ENCODE peak calls at places on chromosome 12, in four cellular contexts. N is GM12878, F is K562, U is HepG2. B is an unnamed sample.

GRCh38 chr12:50110127-50110761 is 1.8 kb upstream of the COX14 start:
- DNase-seq in N (peak), F (peak), U (peak), B (no peak)

GRCh38 chr12:17276196-17276595 is 670.2 kb upstream of the LMO3 start:
- DNase-seq in U (no peak), F (no peak), N (no peak), B (no peak)

GRCh38 chr12:55132816-55133215 is 6.6 kb downstream of the OR9K2 start:
- DNase-seq in N (no peak), F (no peak), U (no peak), B (no peak)

GRCh38 chr12:105741786-105742566 is 396.8 kb downstream of the NUAK1 start:
- DNase-seq in U (no peak), F (no peak), N (no peak), B (no peak)

GRCh38 chr12:105855691-105856405 is 282.9 kb downstream of the NUAK1 start:
- DNase-seq in F (no peak), N (no peak), U (no peak), B (no peak)

GRCh38 chr12:6135071-6135470 is 10.6 kb upstream of the VWF start:
- DNase-seq in N (no peak), U (no peak), F (no peak), B (no peak)

GRCh38 chr12:102023343-102023930 is 38.4 kb downstream of the WASHC3 start:
- DNase-seq in F (no peak), N (no peak), U (no peak), B (no peak)

GRCh38 chr12:10067942-10068341 is 30.8 kb downstream of the CLEC1A start:
- DNase-seq in N (no peak), F (no peak), U (no peak), B (no peak)

GRCh38 chr12:120670667-120671066 is 16.3 kb upstream of the MLEC start:
- DNase-seq in N (peak), U (no peak), F (no peak), B (no peak)

GRCh38 chr12:2922329-2922728 is 31.6 kb downstream of the TULP3 start:
- DNase-seq in N (no peak), U (no peak), F (no peak), B (no peak)

GRCh38 chr12:47021298-47021697 is 58.1 kb upstream of the PCED1B start:
- DNase-seq in U (peak), N (peak), F (peak), B (no peak)

GRCh38 chr12:114614040-114614439 is 69.9 kb downstream of the TBX3 start:
- DNase-seq in N (no peak), U (no peak), F (no peak), B (no peak)

GRCh38 chr12:2212971-2213869 is 160.4 kb downstream of the CACNA1C start:
- DNase-seq in F (no peak), N (no peak), U (no peak), B (no peak)

GRCh38 chr12:56636118-56636674 is 6.1 kb upstream of the BAZ2A start:
- DNase-seq in N (peak), F (peak), U (peak), B (peak)

GRCh38 chr12:104201238-104202001 is 14.2 kb upstream of the TXNRD1 start:
- DNase-seq in F (peak), U (peak), N (peak), B (peak)

GRCh38 chr12:50677858-50678257 is 86.0 kb upstream of the ATF1 start:
- DNase-seq in U (no peak), F (no peak), N (no peak), B (no peak)

GRCh38 chr12:91985002-91985767 is 160.5 kb downstream of the BTG1 start:
- DNase-seq in U (no peak), F (peak), N (no peak), B (no peak)

GRCh38 chr12:132174015-132174660 is 29.9 kb downstream of the NOC4L start:
- DNase-seq in N (no peak), U (no peak), F (no peak), B (no peak)

GRCh38 chr12:22121224-22121623 is 75.2 kb downstream of the CMAS start:
- DNase-seq in U (peak), N (no peak), F (peak), B (peak)

GRCh38 chr12:50252977-50253376 is 30.3 kb downstream of the LIMA1 start:
- DNase-seq in F (no peak), U (no peak), N (no peak), B (no peak)

GRCh38 chr12:76781321-76781720 is 17.4 kb downstream of the ZDHHC17 start:
- DNase-seq in U (no peak), N (no peak), F (peak), B (no peak)

GRCh38 chr12:47775100-47775911 is 2.3 kb downstream of the SLC48A1 start:
- DNase-seq in N (no peak), F (peak), U (no peak), B (no peak)

GRCh38 chr12:54357802-54358619 is 6.3 kb downstream of the GPR84 start:
- DNase-seq in U (no peak), F (peak), N (peak), B (no peak)

GRCh38 chr12:53560386-53560785 is 53.1 kb upstream of the NPFF start:
- DNase-seq in U (no peak), F (no peak), N (no peak), B (no peak)

GRCh38 chr12:89060133-89060532 is 292.2 kb downstream of the DUSP6 start:
- DNase-seq in U (no peak), N (no peak), F (no peak), B (no peak)

GRCh38 chr12:11716794-11717532 is 67.5 kb downstream of the ETV6 start:
- DNase-seq in F (no peak), N (no peak), U (no peak), B (no peak)

GRCh38 chr12:30847259-30847658 is 79.3 kb upstream of the TSPAN11 start:
- DNase-seq in F (peak), U (peak), N (peak), B (no peak)

GRCh38 chr12:131943876-131944275 is 5.9 kb upstream of the EP400 start:
- DNase-seq in F (no peak), U (no peak), N (no peak), B (no peak)

GRCh38 chr12:26651566-26652188 is 181.3 kb downstream of the ITPR2 start:
- DNase-seq in N (peak), F (peak), U (peak), B (peak)

GRCh38 chr12:75236206-75236605 is 26.6 kb upstream of the KCNC2 start:
- DNase-seq in N (no peak), F (no peak), U (no peak), B (no peak)

DNA sequence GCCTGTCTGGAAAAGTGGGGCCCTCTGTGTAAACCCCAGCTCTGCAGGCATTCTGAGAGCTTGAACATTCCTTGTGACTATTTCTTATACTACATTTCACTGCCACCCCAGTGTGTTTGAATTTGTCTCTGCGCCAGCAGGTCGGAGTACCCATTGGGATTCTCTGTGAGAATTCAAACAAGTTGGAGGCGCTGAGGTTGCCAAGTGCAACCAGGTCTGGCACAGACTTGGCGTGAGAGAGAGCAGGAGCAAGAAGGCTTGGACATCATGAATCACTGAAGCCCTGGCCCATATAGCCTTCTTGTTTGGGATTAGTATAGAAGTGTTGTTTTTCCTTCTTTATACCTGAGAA is 33.0 kb upstream of the ATP2A2 start:
- DNase-seq in F (no peak), N (no peak), U (no peak), B (no peak)
- TF ChIP-seq NR2C2 in F (no peak), N (no peak), U (no peak), B (no peak)

GRCh38 chr12:4268549-4269181 is 4.9 kb upstream of the CCND2 start:
- DNase-seq in U (no peak), N (no peak), F (peak), B (no peak)

GRCh38 chr12:4267904-4268548 is 5.5 kb upstream of the CCND2 start:
- DNase-seq in U (no peak), F (no peak), N (no peak), B (no peak)

GRCh38 chr12:4270016-4270669 is 3.4 kb upstream of the CCND2 start:
- DNase-seq in U (no peak), F (peak), N (no peak), B (peak)

GRCh38 chr12:4270670-4271432 is 2.7 kb upstream of the CCND2 start:
- DNase-seq in F (peak), U (no peak), N (no peak), B (peak)

DNA sequence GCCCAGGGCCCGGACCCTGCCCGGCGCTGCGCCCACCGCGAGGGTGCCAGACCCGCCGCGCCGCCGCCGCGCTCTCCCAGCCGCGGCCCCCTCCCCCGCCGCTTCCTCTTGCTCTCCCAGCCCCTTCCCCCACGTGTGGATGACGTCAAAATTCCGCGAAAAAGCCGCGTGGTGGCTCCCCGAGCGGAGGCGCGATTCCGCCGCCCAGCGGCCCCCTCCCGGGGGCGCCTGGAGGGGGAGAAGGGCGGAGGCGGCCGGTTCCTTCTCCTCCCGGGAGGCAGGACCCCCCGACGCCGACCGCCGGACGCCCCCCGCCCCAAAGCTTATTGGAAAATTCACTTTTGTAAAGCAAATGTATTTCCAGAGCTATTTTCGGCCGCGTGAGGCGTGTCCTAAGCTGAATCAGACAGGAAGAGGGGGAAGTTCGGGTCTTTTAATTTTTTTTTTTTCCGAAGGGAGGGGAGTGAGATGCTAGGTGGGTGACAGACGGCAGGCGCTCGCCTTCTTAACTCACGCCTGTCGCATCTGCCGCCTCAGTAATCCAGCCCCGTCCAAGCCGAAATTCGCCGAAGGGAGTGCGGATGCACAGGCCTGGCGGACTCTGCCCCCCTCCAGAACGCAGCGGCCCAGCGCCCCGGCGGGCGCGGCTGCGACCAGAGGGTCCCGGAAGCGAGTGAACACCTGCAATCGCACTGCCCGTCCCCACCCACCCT is 4.1 kb upstream of the CCND2 start:
- DNase-seq in U (no peak), N (no peak), F (peak), B (peak)
- TF ChIP-seq NR2C2 in U (no peak), N (no peak), F (no peak), B (no peak)

DNA sequence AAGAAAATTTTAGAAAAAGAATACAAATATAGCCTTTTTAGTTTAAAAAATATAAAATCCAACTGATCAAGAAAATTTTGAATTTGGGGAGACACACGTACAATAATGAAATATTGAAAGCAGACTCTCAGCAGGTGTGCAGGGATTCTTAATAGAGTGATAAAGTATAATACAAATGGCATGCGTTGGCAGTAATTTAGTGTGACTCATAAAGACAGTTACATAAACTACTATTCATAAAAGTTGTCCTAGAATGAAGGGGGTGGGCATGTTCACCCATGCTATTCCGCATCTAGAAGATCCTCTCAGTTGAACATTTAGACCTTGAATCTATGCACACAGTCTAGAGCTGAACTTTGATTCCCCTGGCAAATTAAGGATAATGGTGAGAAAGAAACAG is 200.4 kb upstream of the AVPR1A start:
- DNase-seq in N (no peak), U (no peak), F (no peak), B (no peak)
- TF ChIP-seq NR2C2 in N (no peak), U (no peak), F (no peak), B (no peak)

GRCh38 chr12:42039599-42039998 is 105.1 kb downstream of the GXYLT1 start:
- DNase-seq in U (no peak), N (no peak), F (no peak), B (no peak)
- TF ChIP-seq NR2C2 in U (no peak), N (no peak), F (no peak), B (no peak)

GRCh38 chr12:4615667-4616066 is 33.2 kb downstream of the AKAP3 start:
- DNase-seq in U (no peak), F (no peak), N (no peak), B (no peak)
- TF ChIP-seq NR2C2 in U (no peak), F (no peak), N (no peak), B (no peak)

GRCh38 chr12:44697489-44697888 is 178.6 kb downstream of the NELL2 start:
- DNase-seq in U (no peak), F (no peak), N (no peak), B (no peak)

GRCh38 chr12:44709166-44709565 is 166.9 kb downstream of the NELL2 start:
- DNase-seq in N (no peak), F (no peak), U (no peak), B (no peak)

GRCh38 chr12:44708218-44708617 is 167.9 kb downstream of the NELL2 start:
- DNase-seq in F (no peak), N (no peak), U (no peak), B (no peak)

DNA sequence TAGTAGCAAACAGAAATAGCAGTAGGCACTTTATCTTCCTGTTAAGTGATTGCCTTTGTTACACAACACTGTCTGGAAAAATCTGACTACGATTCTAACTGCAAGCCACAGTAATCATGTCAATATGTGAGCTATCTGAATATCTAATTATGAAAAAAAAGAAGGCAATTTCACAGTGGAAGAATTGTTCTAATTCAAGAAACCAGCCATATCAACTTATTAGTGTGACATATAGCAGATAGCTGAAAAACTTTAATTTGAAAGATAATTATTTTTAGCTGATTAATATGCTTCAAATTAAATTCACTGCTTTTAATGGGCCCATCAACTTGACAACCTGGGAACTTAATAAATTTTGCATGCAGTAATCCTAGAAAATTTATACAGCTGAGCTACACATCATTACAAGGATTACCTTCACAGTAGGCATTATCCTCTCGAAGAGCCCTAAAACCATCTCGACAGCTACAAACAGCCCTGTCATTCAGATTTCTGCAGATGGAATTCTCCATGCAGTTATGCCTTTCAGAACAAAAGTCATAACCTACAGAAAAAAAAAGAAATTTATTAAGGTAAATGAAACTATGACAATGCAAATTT is 172.7 kb downstream of the NELL2 start:
- DNase-seq in F (no peak), N (no peak), U (no peak), B (no peak)
- TF ChIP-seq NR2C2 in F (no peak), N (no peak), U (no peak), B (no peak)

GRCh38 chr12:4664111-4664510 is 15.2 kb downstream of the NDUFA9 start:
- DNase-seq in U (no peak), N (no peak), F (peak), B (no peak)
- TF ChIP-seq NR2C2 in U (no peak), N (no peak), F (no peak), B (no peak)

B was measured in WTC11.